ENCODE peak calls at places on chromosomes 6 and 20, in four cellular contexts. L is thyroid gland, R is tibial nerve, T is endothelial cell of umbilical vein. Y is an unnamed sample.

GRCh38 chr6:161353208-161353613 is 79.3 kb upstream of the AGPAT4 start:
- DNase-seq in L (no peak), R (no peak), T (no peak), Y (no peak)

GRCh38 chr6:109702797-109703196 is 11.7 kb downstream of the FIG4 start:
- DNase-seq in L (no peak), R (no peak), T (no peak), Y (no peak)

GRCh38 chr20:21357851-21358250 is 39.5 kb downstream of the NKX2-4 start:
- DNase-seq in L (no peak), R (no peak), T (peak), Y (no peak)

GRCh38 chr6:111993342-111993741 is 60.6 kb upstream of the CCN6 start:
- DNase-seq in L (no peak), R (no peak), T (no peak), Y (no peak)

GRCh38 chr6:25485820-25486559 is 166.0 kb upstream of the SCGN start:
- DNase-seq in L (peak), R (no peak), T (peak), Y (peak)

GRCh38 chr20:46545077-46545826 is 5.2 kb downstream of the OCSTAMP start:
- DNase-seq in L (no peak), R (no peak), T (no peak), Y (no peak)

GRCh38 chr6:7727951-7728854 is 2.3 kb downstream of the BMP6 start:
- DNase-seq in L (no peak), R (no peak), T (no peak), Y (no peak)

GRCh38 chr6:136751991-136752390 is 40.3 kb downstream of the MAP3K5 start:
- DNase-seq in L (no peak), R (no peak), T (no peak), Y (no peak)

GRCh38 chr6:159505140-159505922 is 187.7 kb downstream of the SOD2 start:
- DNase-seq in L (peak), R (peak), T (no peak), Y (no peak)

GRCh38 chr6:43703512-43704429 is 16.2 kb upstream of the MRPS18A start:
- DNase-seq in L (no peak), R (no peak), T (peak), Y (no peak)

GRCh38 chr20:61387961-61388360 is 135.9 kb downstream of the CDH4 start:
- DNase-seq in L (no peak), R (no peak), T (no peak), Y (no peak)

GRCh38 chr20:22925613-22925983 is 109.5 kb upstream of the SSTR4 start:
- DNase-seq in L (no peak), R (no peak), T (no peak), Y (no peak)

GRCh38 chr6:12572884-12573824 is 143.4 kb upstream of the PHACTR1 start:
- DNase-seq in L (no peak), R (no peak), T (peak), Y (no peak)

GRCh38 chr6:79985128-79985527 is 19.3 kb upstream of the TTK start:
- DNase-seq in L (no peak), R (no peak), T (no peak), Y (no peak)

GRCh38 chr6:92008757-92009502 is 1410.4 kb downstream of the EPHA7 start:
- DNase-seq in L (no peak), R (no peak), T (no peak), Y (no peak)

DNA sequence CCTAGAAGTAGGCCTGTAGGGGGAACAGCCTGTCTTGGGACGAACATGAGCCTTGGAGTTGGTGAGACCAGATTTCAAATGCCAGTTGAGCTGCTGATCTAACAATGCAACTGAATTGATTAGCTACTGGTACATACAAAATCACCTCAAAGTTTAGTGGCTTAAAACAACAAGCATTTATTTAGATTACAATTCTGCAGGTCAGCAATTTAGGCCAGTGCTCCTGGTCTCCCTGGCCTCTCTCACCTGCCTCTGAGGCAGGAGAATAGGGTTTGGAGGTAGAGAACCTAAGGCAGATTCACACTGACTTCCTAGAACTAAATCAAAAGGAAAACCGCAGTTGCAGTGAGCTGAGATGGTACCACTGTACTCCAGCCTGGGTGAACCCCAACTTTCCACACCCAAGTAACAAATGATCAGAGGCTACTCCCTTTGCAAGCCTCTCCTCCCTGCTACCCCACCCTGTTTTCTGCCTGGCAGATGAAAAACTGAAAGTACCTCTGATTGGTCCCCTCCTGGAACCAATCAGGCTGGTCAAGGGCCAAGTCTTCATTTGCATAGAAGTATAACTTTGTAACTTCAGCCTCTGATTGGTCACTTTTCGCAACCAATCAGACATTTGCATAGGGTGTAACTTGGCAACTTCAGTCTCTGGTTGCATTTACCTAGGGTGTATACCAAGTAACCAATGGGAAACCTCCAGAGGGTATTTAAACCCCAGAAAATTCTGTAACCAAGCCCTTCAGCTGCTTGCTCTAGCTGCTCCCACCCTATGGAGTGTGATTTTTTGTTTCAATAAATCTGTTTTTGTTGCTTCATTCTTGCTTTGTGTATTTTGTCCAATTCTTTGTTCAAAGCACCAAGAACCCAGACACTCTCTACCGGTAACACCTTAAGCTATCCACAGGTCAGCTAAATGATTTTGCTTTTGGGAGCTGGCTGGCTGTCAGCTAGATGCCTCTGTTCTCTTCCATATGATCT is 8.1 kb upstream of the UBR2 start:
- DNase-seq in L (no peak), R (no peak), T (no peak), Y (no peak)
- TF ChIP-seq POLR2A in L (no peak), R (no peak), T (no peak), Y (no peak)

GRCh38 chr6:138088307-138088744 is 18.9 kb downstream of the PERP start:
- DNase-seq in L (no peak), R (peak), T (peak), Y (no peak)
- H3K27ac ChIP-seq in L (peak), R (no peak), T (no peak), Y (no peak)

GRCh38 chr6:167825759-167826229 is 917 bp upstream of the AFDN start:
- DNase-seq in L (peak), R (no peak), T (no peak), Y (peak)

GRCh38 chr6:167827062-167827587 is 414 bp downstream of the AFDN start:
- DNase-seq in L (peak), R (no peak), T (no peak), Y (peak)

GRCh38 chr6:167827588-167828324 is 1.0 kb downstream of the AFDN start:
- DNase-seq in L (peak), R (peak), T (peak), Y (peak)

GRCh38 chr6:167825059-167825758 is 1.5 kb upstream of the AFDN start:
- DNase-seq in L (peak), R (peak), T (no peak), Y (peak)

DNA sequence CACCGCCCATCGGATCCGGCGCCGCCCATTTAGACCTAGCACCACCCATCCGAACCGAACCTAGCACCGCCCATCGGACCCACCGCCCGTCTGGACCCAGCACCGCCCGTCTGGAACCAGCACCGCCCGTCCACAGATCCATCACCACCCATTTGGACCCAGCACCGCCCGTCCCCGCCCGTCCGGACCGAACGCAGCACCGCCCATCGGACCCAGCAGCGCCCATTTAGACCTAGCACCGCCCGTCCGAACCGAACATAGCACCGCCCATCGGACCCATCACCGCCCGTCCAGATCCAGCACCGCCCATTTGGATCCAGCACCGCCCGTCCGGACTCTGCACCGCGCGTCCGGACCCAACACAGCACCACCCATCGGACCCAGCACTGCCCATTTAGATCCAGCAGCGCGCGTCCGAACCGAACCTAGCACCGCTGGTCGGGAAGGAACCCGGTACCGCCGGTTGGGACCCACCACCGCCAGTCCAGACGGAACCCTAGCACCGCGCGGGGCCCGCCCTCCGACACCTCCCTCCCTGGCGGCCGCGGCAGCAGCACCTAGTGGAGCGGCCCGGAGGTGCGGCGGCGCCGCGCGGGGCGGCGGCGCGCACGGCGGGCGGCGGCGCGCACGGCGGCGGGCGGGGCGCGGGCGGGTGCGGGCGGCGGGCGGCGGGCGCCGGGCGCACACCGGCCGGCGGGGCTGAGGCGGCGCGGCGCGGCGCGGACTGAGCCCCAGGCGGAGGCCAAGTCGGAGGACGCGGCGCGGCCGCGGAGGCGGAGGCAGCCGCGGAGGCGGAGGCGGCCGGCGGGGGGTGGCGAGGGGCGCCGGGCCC is at the start of gene AFDN:
- DNase-seq in L (peak), R (peak), T (no peak), Y (peak)
- TF ChIP-seq POLR2A in L (peak), R (no peak), T (no peak), Y (no peak)

DNA sequence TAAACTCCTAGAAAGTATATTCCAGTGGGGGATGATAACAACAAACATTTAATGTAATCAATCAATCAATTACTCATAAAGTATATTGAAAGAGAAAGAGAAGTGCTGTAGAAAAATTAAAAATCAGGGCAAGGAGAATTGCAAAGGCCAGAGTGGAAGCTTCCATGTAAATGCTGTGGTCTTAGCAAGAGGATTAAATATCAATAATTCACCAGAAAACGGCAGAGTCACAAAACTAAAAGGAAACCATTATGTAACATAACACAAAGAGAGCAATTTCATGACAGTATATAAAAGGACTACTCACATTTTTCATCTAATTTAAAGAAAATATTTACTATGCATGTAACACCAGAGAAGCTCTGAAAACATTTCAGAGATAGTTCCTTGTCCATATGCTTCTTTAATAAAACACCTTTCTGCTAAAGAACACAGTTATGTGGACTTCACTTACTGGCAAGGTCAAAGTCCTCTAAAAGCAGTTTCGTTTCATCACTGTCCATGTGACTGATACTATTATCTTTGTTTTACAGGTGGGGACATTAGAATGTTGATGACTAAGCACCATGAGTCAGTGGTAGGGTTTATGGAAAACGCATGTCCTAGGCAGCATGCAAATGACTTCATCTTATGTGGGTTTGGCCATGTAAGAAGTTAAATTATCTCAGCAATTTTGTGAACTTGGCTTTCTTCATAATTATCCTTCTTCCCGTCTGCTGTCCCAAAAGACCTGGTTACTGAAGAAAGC is 185.7 kb upstream of the TENT5A start:
- DNase-seq in L (no peak), R (no peak), T (peak), Y (no peak)
- H3K27ac ChIP-seq in L (no peak), R (no peak), T (no peak), Y (no peak)

GRCh38 chr6:39657355-39657754 is 67.9 kb downstream of the KIF6 start:
- DNase-seq in L (no peak), R (no peak), T (no peak), Y (no peak)

GRCh38 chr6:39654121-39654520 is 71.1 kb downstream of the KIF6 start:
- DNase-seq in L (no peak), R (no peak), T (no peak), Y (no peak)

GRCh38 chr6:39653631-39654030 is 71.6 kb downstream of the KIF6 start:
- DNase-seq in L (no peak), R (no peak), T (no peak), Y (no peak)
- TF ChIP-seq POLR2A in L (no peak), R (no peak), T (no peak), Y (no peak)

Y was measured in sigmoid colon.